ENCODE peak calls at places on chromosome 12, in eight cellular contexts. W is lung; T is heart left ventricle; C is stomach; V is tibial artery; Z is GM23338; A is AG04450; F is CD4-positive, alpha-beta memory T cell. O is an unnamed sample.

GRCh38 chr12:104569348-104570173 is 112.8 kb downstream of the CHST11 start:
- DNase-seq in W (no peak), T (no peak), C (peak), V (peak), Z (no peak), A (no peak), F (peak), O (no peak)

GRCh38 chr12:78864483-78865296 is at the start of gene SYT1:
- DNase-seq in W (peak), T (no peak), C (no peak), V (peak), Z (peak), A (peak), F (no peak), O (peak)

GRCh38 chr12:40156031-40156764 is 50.3 kb upstream of the SLC2A13 start:
- DNase-seq in W (no peak), T (no peak), C (no peak), V (no peak), Z (no peak), A (no peak), F (no peak), O (peak)

GRCh38 chr12:22728989-22729388 is 104.0 kb downstream of the ETNK1 start:
- DNase-seq in W (no peak), T (no peak), C (no peak), V (no peak), Z (peak), A (no peak), F (no peak), O (no peak)

GRCh38 chr12:97536353-97536752 is 73.7 kb downstream of the RMST start:
- DNase-seq in W (no peak), T (no peak), C (no peak), V (no peak), Z (no peak), A (no peak), F (no peak), O (no peak)

GRCh38 chr12:109544955-109545531 is 28.3 kb downstream of the MMAB start:
- DNase-seq in W (no peak), T (no peak), C (no peak), V (no peak), Z (no peak), A (no peak), F (peak), O (no peak)

GRCh38 chr12:2099595-2099994 is 46.8 kb downstream of the CACNA1C start:
- DNase-seq in W (no peak), T (no peak), C (no peak), V (no peak), Z (no peak), A (no peak), F (no peak), O (no peak)

GRCh38 chr12:95114766-95115450 is 41.5 kb upstream of the NR2C1 start:
- DNase-seq in W (no peak), T (no peak), C (no peak), V (no peak), Z (peak), A (no peak), F (no peak), O (no peak)

GRCh38 chr12:12272869-12273268 is 6.0 kb upstream of the LRP6 start:
- DNase-seq in W (no peak), T (no peak), C (no peak), V (no peak), Z (peak), A (no peak), F (no peak), O (peak)

GRCh38 chr12:57214398-57214781 is 2.2 kb upstream of the NXPH4 start:
- DNase-seq in W (peak), T (peak), C (peak), V (peak), Z (peak), A (peak), F (peak), O (peak)

GRCh38 chr12:95191060-95191696 is 26.1 kb downstream of the FGD6 start:
- DNase-seq in W (no peak), T (no peak), C (no peak), V (no peak), Z (no peak), A (peak), F (no peak), O (no peak)

GRCh38 chr12:110676171-110676570 is 12.7 kb downstream of the HVCN1 start:
- DNase-seq in W (no peak), T (no peak), C (no peak), V (no peak), Z (no peak), A (no peak), F (no peak), O (no peak)

GRCh38 chr12:20477691-20478090 is 109.4 kb downstream of the PDE3A start:
- DNase-seq in W (no peak), T (no peak), C (no peak), V (no peak), Z (peak), A (no peak), F (no peak), O (no peak)

GRCh38 chr12:82817368-82817767 is 130.7 kb downstream of the TMTC2 start:
- DNase-seq in W (no peak), T (no peak), C (no peak), V (no peak), Z (no peak), A (no peak), F (no peak), O (no peak)

DNA sequence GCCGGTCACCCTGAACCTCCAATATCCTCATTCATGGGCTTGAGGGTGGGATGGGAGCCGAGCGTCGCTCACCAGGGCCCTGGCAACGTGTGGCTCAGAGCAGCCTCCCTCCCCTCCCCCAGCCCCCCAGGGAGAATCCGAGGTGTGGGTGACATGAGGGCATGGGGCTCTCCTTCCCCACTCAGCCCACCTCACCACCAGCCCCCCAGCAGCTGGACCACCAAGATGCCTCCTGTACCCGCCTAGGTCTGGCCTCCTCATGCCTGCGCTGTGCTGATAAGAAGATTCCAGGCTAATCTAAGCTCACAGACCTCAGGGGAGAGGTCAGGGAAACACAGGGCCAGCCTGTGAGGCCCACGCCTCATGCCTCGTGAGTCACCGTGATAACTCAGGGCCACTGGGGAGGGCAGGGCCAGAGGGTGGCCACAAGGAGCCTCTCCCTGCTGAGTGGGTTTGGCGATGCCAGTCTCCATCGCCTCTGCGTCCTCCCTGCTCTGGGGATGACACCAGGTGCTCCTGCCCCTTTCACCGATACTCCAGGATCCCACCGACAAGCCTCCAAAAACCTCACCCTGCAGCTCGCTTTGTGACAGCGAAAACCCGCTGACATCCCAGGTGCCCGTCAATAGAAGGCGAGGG is 56.9 kb downstream of the TESC start:
- DNase-seq in W (no peak), T (no peak), C (peak), V (no peak), Z (no peak), A (no peak), F (no peak), O (no peak)
- H3K27ac ChIP-seq in W (no peak), T (no peak), C (peak), V (no peak), Z (no peak), A (no peak), F (no peak), O (no peak)

GRCh38 chr12:111995782-111996480 is 17.0 kb downstream of the TMEM116 start:
- DNase-seq in W (no peak), T (no peak), C (no peak), V (no peak), Z (no peak), A (no peak), F (no peak), O (no peak)

GRCh38 chr12:111991535-111991934 is 21.4 kb downstream of the TMEM116 start:
- DNase-seq in W (no peak), T (no peak), C (no peak), V (no peak), Z (no peak), A (no peak), F (no peak), O (no peak)

GRCh38 chr12:111993290-111994150 is 19.4 kb downstream of the TMEM116 start:
- DNase-seq in W (no peak), T (no peak), C (no peak), V (no peak), Z (no peak), A (no peak), F (peak), O (no peak)

GRCh38 chr12:111992464-111992863 is 20.5 kb downstream of the TMEM116 start:
- DNase-seq in W (no peak), T (no peak), C (no peak), V (no peak), Z (no peak), A (no peak), F (no peak), O (no peak)

GRCh38 chr12:111991946-111992345 is 21.0 kb downstream of the TMEM116 start:
- DNase-seq in W (no peak), T (no peak), C (no peak), V (no peak), Z (no peak), A (no peak), F (no peak), O (no peak)
- H3K27ac ChIP-seq in W (no peak), T (peak), C (no peak), V (no peak), Z (peak), A (no peak), F (peak), O (no peak)

DNA sequence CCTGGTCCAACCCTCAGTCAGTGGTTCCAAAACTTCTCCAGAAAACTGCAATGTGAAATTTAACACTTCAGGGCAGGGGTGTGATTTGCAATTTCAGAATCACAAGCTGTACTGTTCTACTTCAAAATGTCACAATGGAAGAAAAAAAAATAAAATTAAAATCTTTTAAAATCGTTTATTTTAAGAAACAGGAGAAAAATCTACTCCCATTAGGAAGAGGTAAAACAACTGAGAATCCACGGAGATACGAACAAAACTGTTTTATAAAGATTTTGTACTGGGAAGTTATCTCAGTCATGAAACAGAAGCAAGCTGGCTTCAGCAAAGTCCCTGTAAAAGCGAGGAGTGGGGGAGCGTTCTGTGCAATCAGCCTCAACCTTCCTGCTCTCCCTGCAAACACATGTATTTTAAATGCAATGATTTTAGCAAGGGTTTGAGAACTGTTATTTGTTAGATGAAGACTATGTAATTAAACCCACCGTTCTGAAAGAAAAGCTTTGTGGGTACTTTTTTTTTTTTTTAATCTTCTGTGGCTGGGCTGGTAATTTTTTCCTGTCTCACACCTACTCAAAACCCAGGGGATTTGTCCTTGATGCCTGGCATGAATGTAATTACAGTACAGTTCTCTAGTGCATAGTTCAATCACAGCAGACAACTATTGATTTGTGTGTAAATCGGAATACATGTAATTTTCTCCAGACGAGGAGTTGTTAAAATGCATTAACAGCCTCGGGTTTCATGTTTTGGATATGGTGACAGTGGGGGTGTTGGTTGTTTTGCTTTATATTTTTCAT is 153.8 kb downstream of the PHLDA1 start:
- DNase-seq in W (no peak), T (no peak), C (no peak), V (no peak), Z (no peak), A (no peak), F (no peak), O (no peak)
- H3K27ac ChIP-seq in W (no peak), T (no peak), C (peak), V (no peak), Z (no peak), A (no peak), F (no peak), O (peak)

DNA sequence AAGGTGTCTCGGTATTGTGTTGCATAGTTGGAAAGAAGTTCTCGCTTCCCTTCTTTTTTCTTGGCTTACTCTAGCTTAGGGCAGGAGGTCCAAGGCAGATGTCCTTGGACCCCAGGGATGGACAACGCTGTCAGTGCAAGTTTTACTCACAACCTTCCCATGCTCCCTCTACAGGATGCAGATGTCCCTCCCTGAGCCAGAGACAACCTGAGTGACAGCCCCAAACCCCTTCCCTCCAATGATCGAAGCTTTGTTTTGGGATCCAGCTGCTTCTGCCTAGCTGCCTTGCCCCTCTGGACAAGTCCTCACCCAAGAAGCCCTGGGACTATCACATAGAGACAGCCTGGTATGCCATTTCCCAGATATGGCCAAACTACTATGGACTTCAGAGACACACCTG is 112.0 kb upstream of the RAP1B start:
- DNase-seq in W (no peak), T (no peak), C (no peak), V (no peak), Z (peak), A (no peak), F (no peak), O (no peak)
- H3K27ac ChIP-seq in W (no peak), T (no peak), C (no peak), V (peak), Z (no peak), A (no peak), F (no peak), O (no peak)

DNA sequence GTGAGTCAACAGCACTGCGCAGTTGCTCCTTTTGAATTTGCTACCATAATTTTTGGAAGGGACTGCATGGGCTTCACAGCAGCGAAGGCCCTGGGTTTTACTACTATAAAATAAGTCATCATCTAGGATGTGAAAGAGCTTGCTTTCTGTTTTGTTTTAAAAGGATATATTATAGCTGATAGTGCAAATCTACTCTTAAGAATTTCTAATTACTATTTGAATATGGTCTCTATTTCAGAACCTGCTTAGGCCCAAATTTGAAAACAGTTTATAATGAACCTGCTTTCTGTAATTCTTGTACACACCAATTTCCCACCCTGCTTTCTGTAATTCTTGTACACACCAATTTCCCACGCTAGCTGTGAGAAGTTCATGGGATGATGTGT is 73.0 kb downstream of the SRGAP1 start:
- DNase-seq in W (no peak), T (no peak), C (no peak), V (no peak), Z (no peak), A (no peak), F (no peak), O (no peak)
- H3K27ac ChIP-seq in W (no peak), T (peak), C (peak), V (no peak), Z (no peak), A (peak), F (no peak), O (peak)